ENCODE peak calls at places on chromosomes 1 and 21, in six cellular contexts. Y is GM23248, C is GM23338, Q is fibroblast of lung, V is H1, L is PC-3. U is an unnamed sample.
A peak's percentile ranks its signal among the peaks of the same experiment; 100 is the strongest.

GRCh38 chr1:9589144-9589718 is 520 bp downstream of the TMEM201 start:
- DNase-seq in C (no peak), L (no peak), Y (peak; percentile 67), V (no peak), Q (peak; percentile 37), U (no peak)

GRCh38 chr1:155934933-155935590 is 849 bp upstream of the KHDC4 start:
- DNase-seq in L (no peak), Y (peak; percentile 43), Q (no peak), C (peak; percentile 45), V (no peak), U (no peak)

GRCh38 chr1:227928811-227929375 is 18.8 kb downstream of the WNT9A start:
- DNase-seq in Y (no peak), Q (no peak), V (no peak), L (no peak), C (no peak), U (no peak)

GRCh38 chr1:29586991-29587745 is 350.8 kb downstream of the PTPRU start:
- DNase-seq in L (peak; percentile 50), C (no peak), Q (peak; percentile 16), Y (peak; percentile 45), V (no peak), U (no peak)

GRCh38 chr1:154744352-154744751 is 125.7 kb downstream of the KCNN3 start:
- DNase-seq in C (no peak), V (no peak), Q (no peak), L (no peak), Y (no peak), U (no peak)

GRCh38 chr21:34992736-34993135 is 56.4 kb downstream of the RUNX1 start:
- DNase-seq in C (no peak), Y (peak; percentile 81), V (no peak), L (no peak), Q (peak; percentile 77), U (no peak)

GRCh38 chr21:43774163-43774562 is 1.9 kb downstream of the CSTB start:
- DNase-seq in L (no peak), V (no peak), Y (no peak), C (no peak), Q (no peak), U (no peak)

GRCh38 chr1:52814465-52814864 is 28.1 kb upstream of the ZYG11A start:
- DNase-seq in Y (no peak), C (no peak), V (no peak), L (peak; percentile 83), Q (peak; percentile 5), U (no peak)

GRCh38 chr1:50308883-50309282 is 114.4 kb downstream of the DMRTA2 start:
- DNase-seq in Q (peak; percentile 13), Y (peak; percentile 46), C (peak; percentile 88), V (peak; percentile 31), L (peak; percentile 27), U (no peak)

GRCh38 chr1:5660141-5660935 is 331.9 kb downstream of the NPHP4 start:
- DNase-seq in L (no peak), C (no peak), Q (no peak), V (no peak), Y (no peak), U (no peak)

DNA sequence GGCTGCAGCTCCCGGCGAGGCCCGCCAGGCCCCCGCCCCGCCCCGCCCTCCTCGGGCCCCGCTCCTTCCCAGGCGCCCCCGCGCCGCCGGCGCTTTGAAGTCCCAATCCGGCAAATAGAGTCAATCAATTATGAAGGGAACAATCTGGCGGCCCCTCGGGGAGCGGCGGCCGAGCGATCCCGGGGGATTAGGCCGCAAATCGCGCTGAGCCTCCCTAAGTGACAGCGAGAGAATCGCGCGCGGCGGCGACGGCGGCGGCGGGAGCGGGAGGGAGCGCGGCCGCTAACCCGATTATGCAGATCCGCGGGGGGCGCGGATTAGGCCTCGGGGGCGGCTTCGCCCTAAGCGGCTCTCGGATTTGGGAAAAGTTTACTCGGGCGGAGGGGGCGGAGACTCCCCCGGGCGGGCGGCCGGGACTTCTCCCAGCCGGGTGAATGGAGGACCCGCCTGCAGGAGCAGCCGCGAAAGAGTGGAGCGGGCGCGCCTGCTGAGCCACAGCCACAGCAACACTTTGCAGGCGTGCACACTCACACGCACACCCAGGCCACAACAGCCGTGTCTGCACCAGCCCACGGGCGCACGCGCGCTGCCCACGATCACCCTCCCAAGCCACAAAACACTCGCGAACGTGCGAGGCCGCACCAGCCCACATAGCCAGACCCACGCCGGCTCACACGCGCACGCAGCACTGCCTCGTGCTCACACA is 23.0 kb upstream of the DMBX1 start:
- DNase-seq in L (no peak), Y (peak; percentile 58), C (peak; percentile 83), V (no peak), Q (no peak), U (no peak)
- TF ChIP-seq EZH2 in L (no peak), Y (no peak), C (peak; percentile 25), V (peak; percentile 71), Q (no peak), U (peak; percentile 66)

DNA sequence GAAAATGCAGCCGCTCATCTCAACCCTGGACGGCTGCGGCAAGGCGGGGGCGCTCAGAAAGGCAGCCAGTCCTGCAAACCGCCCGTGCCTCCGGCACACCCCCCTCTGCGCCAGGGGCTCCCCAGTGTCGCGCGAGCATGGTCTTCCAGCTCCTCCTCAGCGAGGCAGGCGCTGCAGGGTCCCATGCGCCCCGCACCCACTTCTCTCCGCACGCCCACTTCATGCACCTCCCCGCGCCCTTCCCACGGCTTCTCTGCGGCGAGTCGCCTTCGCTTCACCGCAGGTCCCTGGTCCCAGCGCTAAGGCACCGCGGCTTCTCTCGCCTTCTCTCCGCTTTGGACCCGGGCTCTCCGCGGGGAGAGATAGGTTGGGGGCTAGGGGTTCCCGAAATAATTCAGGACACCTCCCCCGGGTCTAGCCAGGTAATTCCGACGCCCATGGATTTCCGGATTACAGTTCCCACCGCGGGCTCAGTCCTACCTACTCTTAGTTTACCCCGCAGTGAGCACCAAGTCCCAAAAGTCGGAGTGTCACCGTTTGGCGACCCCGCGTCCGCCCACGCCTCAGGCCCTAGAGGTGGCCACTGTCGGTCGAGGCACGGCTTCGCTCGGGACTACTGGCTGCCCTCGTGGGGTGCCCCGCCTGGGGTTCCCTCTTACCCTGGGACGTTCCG is 67.5 kb downstream of the SYT2 start:
- DNase-seq in C (peak; percentile 56), L (no peak), Y (no peak), Q (no peak), V (no peak), U (no peak)
- TF ChIP-seq EZH2 in C (no peak), L (peak; percentile 41), Y (peak; percentile 98), Q (peak; percentile 98), V (peak; percentile 63), U (no peak)

GRCh38 chr1:178487070-178487615 is 9.6 kb downstream of the CLEC20A start:
- DNase-seq in Q (no peak), V (no peak), L (no peak), C (no peak), Y (peak; percentile 16), U (no peak)

GRCh38 chr1:178486100-178487069 is 10.4 kb downstream of the CLEC20A start:
- DNase-seq in V (no peak), C (peak; percentile 45), Y (peak; percentile 17), L (no peak), Q (no peak), U (no peak)

GRCh38 chr1:178483251-178483957 is 13.4 kb downstream of the CLEC20A start:
- DNase-seq in Q (no peak), L (no peak), Y (peak; percentile 28), V (no peak), C (no peak), U (no peak)

GRCh38 chr1:178484698-178485225 is 12.0 kb downstream of the CLEC20A start:
- DNase-seq in L (no peak), C (no peak), Y (no peak), V (no peak), Q (no peak), U (no peak)

DNA sequence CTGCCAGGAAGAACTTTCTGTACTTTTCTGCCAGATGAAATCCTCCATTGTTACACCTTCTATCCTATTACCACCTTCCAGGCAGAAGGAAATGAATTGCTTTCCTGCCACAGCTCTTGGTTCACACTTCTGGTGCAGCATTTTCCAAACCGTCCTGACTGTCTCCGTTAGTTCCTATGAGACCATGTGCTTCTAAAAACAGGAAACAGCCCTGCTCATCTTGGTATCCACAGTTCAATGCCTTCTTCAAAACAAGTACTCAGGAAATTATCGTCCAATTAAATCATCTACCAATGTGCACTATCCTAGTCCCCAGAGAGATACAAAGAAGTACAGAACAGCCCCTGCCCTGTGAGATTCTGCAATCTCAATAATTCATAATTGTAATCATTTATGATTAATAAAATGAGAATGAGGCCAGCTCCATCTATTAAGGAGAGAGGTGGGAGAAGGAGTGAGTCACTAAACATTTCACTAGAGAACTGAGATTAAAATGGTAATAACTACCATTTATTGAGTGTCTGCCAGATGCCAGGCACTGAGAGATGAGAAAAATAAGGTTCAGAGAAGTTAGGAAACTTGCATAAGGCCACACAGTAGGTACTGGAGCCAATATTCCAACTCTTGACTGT is 11.2 kb downstream of the CLEC20A start:
- DNase-seq in L (no peak), C (no peak), V (no peak), Y (peak; percentile 9), Q (no peak), U (no peak)
- TF ChIP-seq EZH2 in L (no peak), C (no peak), V (no peak), Y (no peak), Q (no peak), U (no peak)

DNA sequence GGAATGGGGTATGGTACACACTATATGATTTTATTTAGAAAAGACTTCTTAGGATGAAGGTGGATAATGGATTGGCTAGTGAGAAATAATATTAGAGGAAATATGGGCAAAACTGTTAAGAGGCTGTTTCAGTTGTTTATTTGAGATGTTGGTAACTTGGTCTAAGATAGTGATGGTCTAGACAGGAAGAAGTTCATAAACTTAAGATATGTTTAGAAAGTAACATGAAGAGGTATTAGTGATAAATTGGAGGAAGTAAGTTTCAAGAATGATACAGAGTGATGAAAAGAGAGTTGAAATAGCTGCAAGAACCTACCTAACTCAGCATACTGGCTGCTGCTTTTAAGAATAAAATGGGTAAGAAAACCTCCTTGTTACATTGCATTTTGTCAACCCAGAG is 9.2 kb upstream of the PTPRC start:
- DNase-seq in V (no peak), Y (no peak), C (no peak), Q (no peak), L (no peak), U (no peak)
- TF ChIP-seq EZH2 in V (no peak), Y (no peak), C (no peak), Q (no peak), L (no peak), U (no peak)

GRCh38 chr1:190147616-190148015 is 330.0 kb downstream of the BRINP3 start:
- DNase-seq in C (no peak), L (no peak), Q (no peak), V (no peak), Y (no peak), U (no peak)
- TF ChIP-seq EZH2 in C (no peak), L (no peak), Q (no peak), V (no peak), Y (no peak), U (no peak)

GRCh38 chr1:222920169-222920568 is 105.3 kb downstream of the DISP1 start:
- DNase-seq in Y (no peak), V (no peak), L (peak; percentile 21), Q (peak; percentile 51), C (no peak), U (peak; percentile 80)

GRCh38 chr1:222921951-222922350 is 107.1 kb downstream of the DISP1 start:
- DNase-seq in Y (no peak), L (no peak), Q (no peak), V (no peak), C (no peak), U (no peak)

GRCh38 chr1:222916067-222916466 is 101.2 kb downstream of the DISP1 start:
- DNase-seq in L (peak; percentile 77), Q (no peak), V (no peak), C (no peak), Y (no peak), U (no peak)

GRCh38 chr1:222919478-222919865 is 104.6 kb downstream of the DISP1 start:
- DNase-seq in Y (peak; percentile 44), C (no peak), V (no peak), Q (peak; percentile 85), L (no peak), U (no peak)

GRCh38 chr1:222918746-222919477 is 104.1 kb downstream of the DISP1 start:
- DNase-seq in C (no peak), Y (peak; percentile 54), V (no peak), Q (peak; percentile 27), L (peak; percentile 44), U (peak; percentile 30)
- TF ChIP-seq EZH2 in C (no peak), Y (no peak), V (no peak), Q (no peak), L (no peak), U (no peak)

U was measured in SK-N-MC.